ENCODE peak calls at places on chromosome 2, in seven cellular contexts. Q, I, U, G, B, V and S are unnamed samples.

GRCh38 chr2:55168221-55169154 is 63.6 kb downstream of the CLHC1 start:
- DNase-seq in Q (peak; percentile 54), I (no peak), U (peak; percentile 56), G (peak; percentile 80), B (peak; percentile 85), V (peak; percentile 52), S (peak; percentile 68)

GRCh38 chr2:197255550-197255949 is 55.0 kb downstream of the ANKRD44 start:
- DNase-seq in Q (peak; percentile 75), I (no peak), U (peak; percentile 59), G (peak; percentile 42), B (peak; percentile 88), V (peak; percentile 87), S (no peak)

GRCh38 chr2:27855476-27855875 is 34.7 kb downstream of the RBKS start:
- DNase-seq in Q (no peak), I (no peak), U (no peak), G (no peak), B (no peak), V (no peak), S (no peak)

GRCh38 chr2:73651586-73652230 is 9.5 kb upstream of the NAT8 start:
- DNase-seq in Q (no peak), I (no peak), U (no peak), G (no peak), B (no peak), V (no peak), S (no peak)

GRCh38 chr2:222703866-222704265 is 32.4 kb downstream of the MOGAT1 start:
- DNase-seq in Q (no peak), I (no peak), U (no peak), G (no peak), B (no peak), V (no peak), S (no peak)

GRCh38 chr2:231321021-231321420 is 74.5 kb upstream of the B3GNT7 start:
- DNase-seq in Q (no peak), I (no peak), U (peak; percentile 25), G (no peak), B (peak; percentile 68), V (no peak), S (peak; percentile 83)

GRCh38 chr2:238796223-238796885 is 51.5 kb upstream of the TWIST2 start:
- DNase-seq in Q (no peak), I (no peak), U (no peak), G (no peak), B (no peak), V (no peak), S (no peak)

GRCh38 chr2:215692387-215693079 is 256.7 kb upstream of the FN1 start:
- DNase-seq in Q (no peak), I (no peak), U (no peak), G (no peak), B (no peak), V (no peak), S (no peak)

GRCh38 chr2:218755567-218756404 is 26.2 kb upstream of the CYP27A1 start:
- DNase-seq in Q (no peak), I (no peak), U (no peak), G (no peak), B (no peak), V (no peak), S (no peak)

GRCh38 chr2:73266061-73266891 is 18.0 kb downstream of the FBXO41 start:
- DNase-seq in Q (no peak), I (no peak), U (no peak), G (no peak), B (no peak), V (no peak), S (no peak)

GRCh38 chr2:218822622-218823021 is 9.0 kb downstream of the PRKAG3 start:
- DNase-seq in Q (no peak), I (no peak), U (no peak), G (no peak), B (no peak), V (no peak), S (no peak)

GRCh38 chr2:150165479-150165878 is 322.0 kb downstream of the RND3 start:
- DNase-seq in Q (no peak), I (no peak), U (no peak), G (no peak), B (no peak), V (no peak), S (no peak)

GRCh38 chr2:10935953-10936942 is 24.5 kb downstream of the KCNF1 start:
- DNase-seq in Q (no peak), I (peak; percentile 58), U (no peak), G (no peak), B (no peak), V (no peak), S (no peak)
- TF ChIP-seq EP300 in Q (no peak), I (no peak), U (no peak), G (no peak), B (no peak), V (no peak), S (no peak)

GRCh38 chr2:88698027-88698413 is 6.5 kb downstream of the RPIA start:
- DNase-seq in Q (no peak), I (no peak), U (no peak), G (no peak), B (no peak), V (no peak), S (no peak)
- H3K27ac ChIP-seq in Q (peak overlapping the region; percentile 82), I (no peak overlapping the region), U (peak overlapping the region; percentile 77), G (no peak overlapping the region), B (no peak overlapping the region), V (no peak overlapping the region), S (no peak overlapping the region)

DNA sequence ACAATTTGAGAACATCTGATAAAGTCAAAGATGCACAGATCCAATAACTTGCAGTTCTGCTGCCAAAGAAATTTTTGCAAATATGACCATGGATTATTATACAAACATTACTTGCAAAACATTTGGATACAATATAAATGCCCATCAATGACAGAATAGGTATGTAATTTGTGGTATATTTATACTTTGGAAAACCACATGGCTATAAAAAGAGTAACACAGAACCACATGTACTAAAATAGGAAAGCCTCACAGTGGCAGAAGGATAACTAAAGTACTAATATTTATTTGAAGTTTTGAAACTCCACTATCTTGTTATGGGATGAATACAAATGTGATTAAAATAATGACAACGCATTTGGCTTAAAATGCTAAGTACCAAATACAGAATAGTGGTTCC is 51.8 kb upstream of the DNAJC10 start:
- DNase-seq in Q (no peak), I (no peak), U (no peak), G (no peak), B (no peak), V (no peak), S (no peak)
- TF ChIP-seq CTCF in Q (no peak), I (no peak), U (no peak), G (no peak), B (no peak), V (no peak), S (no peak)

DNA sequence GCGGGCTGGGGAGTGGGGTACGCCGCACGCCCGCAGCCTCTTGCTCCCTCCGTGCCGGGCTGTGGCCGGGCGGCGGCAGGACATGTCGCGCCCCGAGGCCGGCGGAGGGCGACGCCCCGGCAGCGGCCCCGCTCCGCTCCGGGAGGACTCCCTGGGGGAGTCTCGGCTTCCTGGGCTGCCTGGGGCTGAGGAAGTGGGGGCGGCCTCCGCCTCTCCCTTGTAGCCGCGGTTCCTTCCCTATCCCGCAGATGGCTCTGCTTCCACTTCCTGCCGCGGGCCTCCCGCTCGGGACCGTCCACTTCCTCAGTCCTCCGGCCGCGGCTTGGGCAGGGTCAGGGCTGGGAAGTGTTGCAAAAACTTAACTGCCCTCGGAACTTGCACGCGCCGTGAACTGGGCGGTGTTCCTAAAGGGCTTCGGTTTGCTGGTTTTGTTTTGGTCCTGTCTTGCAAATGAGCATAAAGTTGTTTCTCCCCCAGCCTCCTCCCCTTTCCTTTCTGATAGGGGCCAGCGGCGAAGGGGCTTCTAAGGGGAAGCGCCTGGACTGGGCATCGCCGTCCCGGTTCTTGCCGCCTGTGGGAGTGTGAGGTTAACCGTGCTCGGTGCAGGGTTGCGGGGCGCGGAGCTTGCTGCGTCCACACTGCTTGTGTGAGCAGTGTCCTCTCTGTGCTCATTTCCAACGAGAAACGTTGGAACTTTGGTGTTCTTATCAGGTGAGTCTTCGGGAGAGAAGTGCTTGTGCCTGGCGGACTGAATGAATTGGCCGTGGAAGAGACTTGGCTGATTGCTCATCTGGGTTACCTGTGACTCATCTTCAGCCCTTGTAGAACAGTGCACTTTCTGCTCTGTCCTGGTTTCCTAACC is 600 bp downstream of the RALB start:
- DNase-seq in Q (peak; percentile 80), I (no peak), U (peak; percentile 79), G (peak; percentile 72), B (peak; percentile 94), V (peak; percentile 88), S (peak; percentile 83)
- TF ChIP-seq EP300 in Q (no peak), I (no peak), U (no peak), G (no peak), B (no peak), V (no peak), S (no peak)